ENCODE peak calls at places on chromosomes 5 and 9, in five cellular contexts. L is endodermal cell, D is tibial nerve, P is MM.1S, R is adrenal gland. K is an unnamed sample.
A peak's percentile ranks its signal among the peaks of the same experiment; 100 is the strongest.

GRCh38 chr5:173477320-173478055 is 139.0 kb downstream of the BOD1 start:
- DNase-seq in D (no peak), R (no peak), L (no peak), P (no peak), K (no peak)

GRCh38 chr9:17018540-17019196 is 116.2 kb upstream of the CNTLN start:
- DNase-seq in L (no peak), R (no peak), P (peak; percentile 21), D (no peak), K (no peak)

GRCh38 chr5:170721681-170722080 is 61.8 kb upstream of the GABRP start:
- DNase-seq in D (no peak), L (no peak), R (no peak), P (no peak), K (no peak)

GRCh38 chr9:137303031-137303892 is 1.2 kb upstream of the NRARP start:
- DNase-seq in R (no peak), L (peak; percentile 80), P (no peak), D (no peak), K (no peak)

GRCh38 chr5:181204561-181205401 is at the start of gene TRIM7:
- DNase-seq in P (no peak), R (no peak), L (peak; percentile 81), D (no peak), K (no peak)

GRCh38 chr5:72122619-72123018 is 15.3 kb downstream of the MAP1B start:
- DNase-seq in R (no peak), L (no peak), D (peak; percentile 3), P (no peak), K (no peak)

GRCh38 chr9:132210472-132211145 is 48.8 kb downstream of the NTNG2 start:
- DNase-seq in D (no peak), L (no peak), P (no peak), R (no peak), K (no peak)

GRCh38 chr5:132525299-132525724 is 18.0 kb downstream of the IL5 start:
- DNase-seq in R (no peak), D (no peak), L (no peak), P (peak; percentile 90), K (no peak)

GRCh38 chr9:130320697-130321080 is 55.1 kb downstream of the HMCN2 start:
- DNase-seq in L (peak; percentile 88), P (no peak), D (no peak), R (peak; percentile 28), K (no peak)

GRCh38 chr5:37275521-37275920 is 26.3 kb upstream of the CPLANE1 start:
- DNase-seq in D (no peak), L (no peak), R (no peak), P (no peak), K (no peak)

GRCh38 chr5:2039180-2039531 is 156.4 kb upstream of the IRX4 start:
- DNase-seq in L (no peak), R (no peak), P (no peak), D (no peak), K (no peak)

GRCh38 chr5:175501759-175502158 is 23.4 kb downstream of the SFXN1 start:
- DNase-seq in R (no peak), L (peak; percentile 64), D (no peak), P (no peak), K (no peak)

GRCh38 chr9:93684806-93685553 is 108.6 kb downstream of the PHF2 start:
- DNase-seq in R (no peak), P (no peak), D (peak; percentile 1), L (peak; percentile 62), K (no peak)

GRCh38 chr9:97468658-97469448 is 32.6 kb upstream of the TMOD1 start:
- DNase-seq in R (peak; percentile 89), P (peak; percentile 72), L (peak; percentile 91), D (peak; percentile 95), K (peak; percentile 54)

GRCh38 chr9:21481470-21482057 is 549 bp downstream of the IFNE start:
- DNase-seq in R (no peak), P (no peak), L (no peak), D (no peak), K (no peak)

GRCh38 chr9:133587466-133587865 is 21.7 kb downstream of the FAM163B start:
- DNase-seq in D (no peak), L (no peak), R (no peak), P (no peak), K (no peak)

GRCh38 chr9:36679710-36680109 is 107.0 kb downstream of the MELK start:
- DNase-seq in L (no peak), R (no peak), P (no peak), D (no peak), K (no peak)

GRCh38 chr9:80028501-80028900 is 456.7 kb downstream of the TLE4 start:
- DNase-seq in P (no peak), L (no peak), D (no peak), R (no peak), K (no peak)

GRCh38 chr9:5305741-5306140 is 1.2 kb upstream of the RLN2 start:
- DNase-seq in L (no peak), R (no peak), P (no peak), D (no peak), K (no peak)

GRCh38 chr9:133836818-133837217 is 98.7 kb upstream of the SARDH start:
- DNase-seq in R (no peak), P (no peak), L (no peak), D (no peak), K (no peak)

GRCh38 chr9:98503867-98504800 is 204.6 kb downstream of the GABBR2 start:
- DNase-seq in D (no peak), R (no peak), L (no peak), P (no peak), K (no peak)

GRCh38 chr5:132485641-132486317 is 4.8 kb downstream of the IRF1 start:
- DNase-seq in P (no peak), R (peak; percentile 27), D (no peak), L (peak; percentile 34), K (no peak)

GRCh38 chr5:153496835-153497234 is 6.4 kb downstream of the GRIA1 start:
- DNase-seq in P (peak; percentile 44), D (no peak), R (peak; percentile 29), L (peak; percentile 50), K (no peak)

GRCh38 chr9:134774991-134775540 is 105.5 kb upstream of the FCN2 start:
- DNase-seq in L (no peak), P (no peak), D (no peak), R (no peak), K (no peak)

GRCh38 chr5:56693220-56693579 is 122.1 kb upstream of the MAP3K1 start:
- DNase-seq in D (no peak), R (no peak), P (no peak), L (no peak), K (no peak)

GRCh38 chr9:99140685-99141314 is 35.9 kb downstream of the TGFBR1 start:
- DNase-seq in L (peak; percentile 80), R (peak; percentile 58), D (peak; percentile 43), P (peak; percentile 30), K (peak; percentile 41)

GRCh38 chr9:129145841-129146292 is 32.2 kb downstream of the IER5L start:
- DNase-seq in L (peak; percentile 91), D (no peak), R (no peak), P (no peak), K (no peak)

GRCh38 chr5:60325870-60326269 is 374.1 kb downstream of the DEPDC1B start:
- DNase-seq in L (no peak), P (no peak), R (no peak), D (no peak), K (no peak)

DNA sequence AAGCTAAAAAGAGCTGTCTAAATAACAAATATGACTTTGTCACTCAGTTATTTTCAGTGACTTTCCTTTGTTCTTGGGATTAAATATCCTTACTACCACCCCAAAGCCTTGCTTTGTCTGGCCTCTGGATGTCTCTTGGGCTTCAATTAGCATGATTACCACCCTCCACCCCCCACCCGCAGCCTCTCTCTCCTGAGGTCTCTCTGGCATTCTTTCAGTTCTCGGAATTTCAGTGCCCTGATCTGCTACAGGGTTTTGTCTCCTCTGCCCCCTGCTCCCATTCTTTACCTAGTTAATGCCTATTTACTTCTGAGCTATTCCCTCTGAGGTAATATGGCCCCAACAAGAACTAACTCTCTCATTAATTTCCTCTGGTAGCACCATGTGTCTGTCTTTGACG is 376.4 kb downstream of the DEPDC1B start:
- DNase-seq in D (no peak), R (no peak), L (peak; percentile 85), P (no peak), K (peak; percentile 2)
- H3K27ac ChIP-seq in D (no peak overlapping the region), R (no peak overlapping the region), L (no peak overlapping the region), P (no peak overlapping the region), K (no peak overlapping the region)

GRCh38 chr5:478355-478981 is 35.5 kb downstream of the EXOC3 start:
- DNase-seq in R (no peak), L (no peak), P (no peak), D (no peak), K (no peak)
- H3K4me3 ChIP-seq in R (no peak overlapping the region), L (no peak overlapping the region), P (no peak overlapping the region), D (no peak overlapping the region), K (no peak overlapping the region)

GRCh38 chr9:4097490-4097889 is 202.4 kb downstream of the GLIS3 start:
- DNase-seq in R (no peak), L (no peak), P (no peak), D (no peak), K (no peak)
- H3K27ac ChIP-seq in R (no peak overlapping the region), L (no peak overlapping the region), P (no peak overlapping the region), D (no peak overlapping the region), K (no peak overlapping the region)

GRCh38 chr5:26959290-26959689 is 79.1 kb downstream of the CDH9 start:
- DNase-seq in D (no peak), R (no peak), P (no peak), L (no peak), K (no peak)
- H3K4me3 ChIP-seq in D (no peak overlapping the region), R (no peak overlapping the region), P (no peak overlapping the region), L (no peak overlapping the region), K (no peak overlapping the region)

DNA sequence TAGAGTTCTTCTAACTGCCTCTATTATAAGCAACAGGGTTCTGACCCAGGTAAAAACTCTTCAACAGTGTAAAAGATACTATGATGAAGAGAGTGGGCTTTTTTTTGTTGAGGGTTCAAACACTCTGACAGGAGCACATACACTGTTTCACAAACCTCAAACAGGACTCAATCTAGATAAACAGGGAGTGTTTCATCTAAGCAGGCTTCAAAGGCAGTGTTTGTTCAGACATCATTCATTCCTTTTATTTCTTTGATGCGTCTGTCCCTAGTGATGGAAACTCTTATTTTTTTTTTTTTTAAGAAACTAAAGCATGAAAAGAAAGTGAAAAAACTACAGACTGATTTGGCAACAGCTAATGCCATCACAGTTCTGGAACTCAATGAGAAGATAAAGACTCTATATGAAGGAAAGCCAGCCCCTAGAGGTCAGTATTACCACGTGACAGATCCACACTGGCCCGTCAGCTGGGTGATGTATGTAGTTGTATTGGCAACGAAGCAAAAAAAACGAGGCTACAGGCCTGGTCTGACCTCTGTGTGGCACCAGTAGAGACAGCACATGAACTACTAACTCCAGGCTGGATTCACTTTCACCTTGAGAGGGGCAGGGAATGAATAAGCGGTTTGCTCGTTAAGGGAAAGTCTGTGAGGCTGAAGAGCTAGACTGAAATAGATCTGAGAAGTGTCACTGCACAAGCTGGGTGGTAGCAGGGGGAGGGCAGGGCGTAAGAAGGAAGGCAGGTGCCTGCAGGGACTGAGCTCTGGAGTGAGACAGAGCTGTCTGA is 172.2 kb downstream of the CCDC192 start:
- DNase-seq in L (peak; percentile 83), R (peak; percentile 75), P (peak; percentile 90), D (no peak), K (peak; percentile 20)
- H3K27ac ChIP-seq in L (no peak overlapping the region), R (peak overlapping the region; percentile 2), P (peak overlapping the region; percentile 1), D (no peak overlapping the region), K (no peak overlapping the region)

K was measured in iPS DF 6.9.